ENCODE peak calls at places on chromosomes 5 and 9, in six cellular contexts. T is amniotic stem cell, M is ecto neural progenitor cell, P is endothelial cell, C is posterior vena cava, H is NCI-H1436 treated with DMSO at 0.1 percent for 48 hours. U is an unnamed sample.

GRCh38 chr9:4879098-4879497 is 86.4 kb downstream of the RCL1 start:
- DNase-seq in T (no peak), M (no peak), P (no peak), C (no peak), H (no peak), U (no peak)

GRCh38 chr5:76626738-76627137 is 3.5 kb upstream of the F2RL2 start:
- DNase-seq in T (no peak), M (no peak), P (no peak), C (no peak), H (no peak), U (no peak)

GRCh38 chr5:179259731-179260323 is 85.4 kb downstream of the ADAMTS2 start:
- DNase-seq in T (no peak), M (no peak), P (no peak), C (peak), H (no peak), U (peak)

GRCh38 chr5:93586948-93587918 is 4.2 kb downstream of the NR2F1 start:
- DNase-seq in T (no peak), M (peak), P (no peak), C (no peak), H (no peak), U (no peak)

GRCh38 chr5:42840279-42840678 is 28.6 kb upstream of the SELENOP start:
- DNase-seq in T (peak), M (no peak), P (no peak), C (peak), H (no peak), U (no peak)

GRCh38 chr9:73565833-73566465 is 414.3 kb downstream of the ANXA1 start:
- DNase-seq in T (no peak), M (no peak), P (peak), C (no peak), H (no peak), U (no peak)

GRCh38 chr9:112310826-112311225 is 22.6 kb downstream of the PTBP3 start:
- DNase-seq in T (no peak), M (no peak), P (no peak), C (no peak), H (no peak), U (no peak)

GRCh38 chr5:174271316-174271715 is 225.8 kb downstream of the NSG2 start:
- DNase-seq in T (no peak), M (no peak), P (no peak), C (no peak), H (no peak), U (no peak)

U was measured in chondrocyte.